ENCODE peak calls at places on chromosomes 4 and X, in four cellular contexts. U, W, O and S are unnamed samples.

GRCh38 chr4:70946944-70947343 is 44.8 kb downstream of the MOB1B start:
- DNase-seq in U (no peak), W (no peak), O (no peak), S (no peak)

GRCh38 chr4:145525291-145525740 is 43.7 kb downstream of the SMAD1 start:
- DNase-seq in U (no peak), W (no peak), O (no peak), S (no peak)

GRCh38 chrX:49919617-49920016 is 2.8 kb upstream of the CLCN5 start:
- DNase-seq in U (peak), W (peak), O (no peak), S (peak)

GRCh38 chr4:6461301-6462165 is 10.9 kb downstream of the PPP2R2C start:
- DNase-seq in U (no peak), W (no peak), O (no peak), S (no peak)

GRCh38 chr4:169677150-169677732 is 56.9 kb downstream of the CLCN3 start:
- DNase-seq in U (no peak), W (no peak), O (no peak), S (no peak)

GRCh38 chrX:103376118-103376978 is at the start of gene BEX3:
- DNase-seq in U (peak), W (no peak), O (no peak), S (peak)

GRCh38 chr4:99382745-99383360 is 30.3 kb upstream of the ADH1C start:
- DNase-seq in U (no peak), W (no peak), O (no peak), S (no peak)

GRCh38 chr4:98345838-98346237 is 84.7 kb downstream of the RAP1GDS1 start:
- DNase-seq in U (peak), W (no peak), O (no peak), S (no peak)

GRCh38 chr4:152112887-152113286 is 352.1 kb upstream of the GATB start:
- DNase-seq in U (no peak), W (no peak), O (peak), S (no peak)

GRCh38 chrX:136780241-136780640 is 491 bp downstream of the ARHGEF6 start:
- DNase-seq in U (no peak), W (no peak), O (no peak), S (no peak)

GRCh38 chr4:154349829-154350228 is 141.8 kb downstream of the DCHS2 start:
- DNase-seq in U (peak), W (peak), O (no peak), S (peak)

GRCh38 chr4:173821851-173822250 is 291.8 kb upstream of the HAND2 start:
- DNase-seq in U (no peak), W (no peak), O (no peak), S (no peak)

GRCh38 chr4:173829565-173829964 is 299.5 kb upstream of the HAND2 start:
- DNase-seq in U (no peak), W (no peak), O (no peak), S (no peak)

GRCh38 chr4:173827707-173828106 is 297.7 kb upstream of the HAND2 start:
- DNase-seq in U (no peak), W (no peak), O (no peak), S (no peak)
- TF ChIP-seq TARDBP in U (no peak), W (no peak), O (no peak), S (no peak)

GRCh38 chrX:150842198-150842553 is 56.3 kb downstream of the CD99L2 start:
- DNase-seq in U (no peak), W (no peak), O (no peak), S (no peak)
- TF ChIP-seq TARDBP in U (no peak), W (no peak), O (no peak), S (no peak)

GRCh38 chr4:157270108-157270507 is 49.6 kb downstream of the GRIA2 start:
- DNase-seq in U (no peak), W (no peak), O (no peak), S (no peak)

GRCh38 chr4:157270552-157270951 is 50.0 kb downstream of the GRIA2 start:
- DNase-seq in U (no peak), W (no peak), O (no peak), S (no peak)

DNA sequence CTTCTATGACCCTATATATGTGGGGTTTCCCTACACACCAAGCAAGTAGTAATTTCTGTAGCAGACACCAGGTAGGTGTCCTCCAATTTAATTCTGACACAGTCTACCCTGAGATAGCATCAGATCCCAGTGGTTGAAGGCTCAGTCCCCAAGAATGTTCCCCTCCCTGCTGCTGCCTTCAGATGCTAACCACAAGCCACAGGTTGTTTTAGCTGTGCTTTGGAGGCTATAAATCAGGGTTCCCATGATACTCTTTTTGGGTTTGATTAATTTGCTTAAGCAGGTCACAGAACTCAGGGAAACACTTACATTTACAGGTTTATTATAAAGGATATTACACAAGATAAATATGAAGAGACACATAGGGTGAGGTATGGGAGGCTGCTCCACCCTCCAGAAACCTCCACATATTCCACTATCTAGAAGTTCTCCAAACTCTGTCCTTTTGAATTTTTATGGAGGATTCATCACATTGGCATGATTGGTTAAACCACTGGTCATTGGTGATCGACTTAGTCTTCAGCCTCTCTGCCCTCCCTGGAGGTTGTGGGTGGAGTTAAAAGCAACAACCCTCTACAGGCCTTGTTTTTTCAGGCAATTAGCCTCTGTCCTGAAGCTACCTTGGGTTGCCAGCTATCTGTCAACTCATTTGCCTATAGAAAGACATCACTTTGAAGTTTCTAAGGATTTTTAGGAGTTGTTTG is 50.8 kb downstream of the GRIA2 start:
- DNase-seq in U (no peak), W (no peak), O (no peak), S (no peak)
- TF ChIP-seq TARDBP in U (no peak), W (no peak), O (no peak), S (no peak)

DNA sequence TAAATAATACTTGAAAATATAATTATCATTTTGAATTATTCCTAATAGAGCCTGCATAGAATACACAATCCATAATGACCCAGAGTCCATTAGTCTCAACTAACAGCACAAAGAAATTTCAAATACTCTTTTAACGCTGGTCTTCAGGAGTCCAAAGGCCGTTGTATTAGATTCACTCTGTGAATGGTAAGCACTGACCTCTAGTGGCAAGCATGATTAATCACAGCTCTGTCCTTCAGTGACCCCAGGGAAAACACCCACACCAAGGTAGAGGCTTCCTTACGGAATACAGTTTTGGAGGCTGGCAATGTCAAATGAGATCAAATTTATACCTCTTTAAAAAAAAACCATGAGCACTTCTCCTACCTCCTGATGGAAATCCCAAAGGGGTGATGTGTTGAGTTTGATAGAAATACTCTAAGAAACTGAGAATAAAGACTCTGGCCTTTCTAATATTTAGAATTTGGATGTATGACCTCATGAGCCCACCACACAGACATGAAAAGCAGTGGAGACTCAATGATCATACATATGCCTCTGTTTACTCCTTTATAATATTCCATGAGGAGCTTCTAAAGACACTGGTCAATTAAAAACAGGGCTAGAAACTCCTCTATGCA is 147.2 kb upstream of the DKK2 start:
- DNase-seq in U (peak), W (peak), O (peak), S (peak)
- TF ChIP-seq TARDBP in U (no peak), W (no peak), O (no peak), S (no peak)

GRCh38 chrX:70455366-70456202 is 10.9 kb downstream of the DLG3 start:
- DNase-seq in U (no peak), W (no peak), O (no peak), S (no peak)

GRCh38 chrX:70454441-70455365 is 10.1 kb downstream of the DLG3 start:
- DNase-seq in U (peak), W (peak), O (no peak), S (peak)

GRCh38 chrX:70449457-70449966 is 4.9 kb downstream of the DLG3 start:
- DNase-seq in U (no peak), W (no peak), O (no peak), S (no peak)

GRCh38 chrX:70453024-70453618 is 8.5 kb downstream of the DLG3 start:
- DNase-seq in U (no peak), W (no peak), O (no peak), S (no peak)

DNA sequence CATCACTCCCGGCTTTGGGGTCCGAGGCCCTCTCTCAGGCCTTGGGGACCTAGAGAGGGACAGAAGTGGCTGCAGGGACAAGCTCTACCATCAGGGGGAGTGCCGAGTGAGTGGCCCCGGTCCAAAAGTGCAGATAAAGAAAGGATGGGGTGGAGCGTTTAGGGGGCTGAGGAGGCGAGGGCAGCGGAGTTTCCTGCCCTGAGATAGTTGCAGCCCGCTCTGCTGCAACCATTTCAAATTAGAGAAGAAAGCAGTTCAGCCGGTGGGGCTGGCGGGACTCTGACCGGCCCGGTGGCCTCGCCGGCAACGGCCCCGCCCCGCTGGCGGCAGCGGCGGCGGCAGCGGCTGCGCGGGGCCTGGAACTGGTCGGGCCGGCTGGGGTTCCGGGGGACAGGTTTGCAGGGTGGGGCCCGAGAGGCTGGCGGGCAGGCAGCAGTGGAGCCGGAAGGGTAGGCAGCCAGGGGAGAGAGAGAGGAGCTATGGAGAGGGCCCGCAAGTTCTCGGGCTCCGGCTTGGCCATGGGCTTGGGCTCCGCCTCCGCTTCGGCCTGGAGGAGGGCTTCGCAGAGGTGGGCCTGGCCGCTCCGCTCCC is 7.6 kb downstream of the DLG3 start:
- DNase-seq in U (peak), W (peak), O (no peak), S (peak)
- TF ChIP-seq TARDBP in U (no peak), W (no peak), O (no peak), S (no peak)

GRCh38 chrX:108361316-108361715 is 76.9 kb downstream of the COL4A6 start:
- DNase-seq in U (no peak), W (no peak), O (no peak), S (no peak)
- TF ChIP-seq TARDBP in U (no peak), W (no peak), O (no peak), S (no peak)

GRCh38 chr4:48173055-48173991 is 39.3 kb upstream of the TXK start:
- DNase-seq in U (no peak), W (peak), O (peak), S (no peak)
- TF ChIP-seq TARDBP in U (no peak), W (no peak), O (no peak), S (no peak)

DNA sequence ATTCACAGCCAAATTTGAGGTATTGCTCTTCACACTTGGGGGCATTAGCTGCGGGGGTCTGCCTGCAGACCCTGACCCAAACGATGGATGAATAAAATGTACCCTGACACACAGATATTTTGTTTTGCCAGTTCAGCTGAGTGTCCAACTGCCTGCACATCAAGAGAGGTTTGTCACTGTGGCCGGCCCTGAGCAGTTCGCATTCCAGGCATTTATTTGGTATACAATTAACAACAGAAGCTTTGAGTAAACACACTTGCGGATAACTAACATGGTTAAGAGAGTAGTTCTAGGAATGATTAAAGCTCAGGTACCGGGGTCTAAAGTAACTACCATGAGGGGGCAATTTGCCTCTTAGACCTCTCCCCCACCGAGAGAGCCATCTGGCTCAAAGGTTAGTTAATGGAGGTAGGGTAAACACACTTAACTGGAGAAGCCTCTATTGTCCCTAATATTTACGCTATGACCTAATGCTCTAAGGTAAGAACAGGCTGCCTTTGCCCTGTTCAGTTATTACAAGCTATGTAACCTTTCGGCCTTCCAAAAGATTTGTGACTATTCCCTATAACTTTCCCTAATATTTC is 162.0 kb downstream of the SNCA start:
- DNase-seq in U (no peak), W (no peak), O (no peak), S (peak)
- TF ChIP-seq TARDBP in U (no peak), W (no peak), O (no peak), S (no peak)